ENCODE peak calls at places on chromosomes 11 and 22, in six cellular contexts. Z is A549, M is bronchial epithelial cell, W is pancreas, U is AG09309, R is right lobe of liver. T is an unnamed sample.

GRCh38 chr11:6587360-6587953 is 16.0 kb downstream of the RRP8 start:
- DNase-seq in U (no peak), Z (no peak), R (peak), M (no peak), W (peak), T (no peak)

GRCh38 chr11:88552377-88553029 is 215.0 kb upstream of the CTSC start:
- DNase-seq in R (peak), W (peak), U (no peak), Z (peak), M (peak), T (no peak)

GRCh38 chr11:118339281-118340045 is 3.0 kb downstream of the CD3D start:
- DNase-seq in W (no peak), Z (no peak), U (no peak), R (no peak), M (no peak), T (no peak)

GRCh38 chr11:119318240-119319135 is 1.6 kb upstream of the MCAM start:
- DNase-seq in M (peak), R (no peak), U (no peak), W (no peak), Z (no peak), T (no peak)

GRCh38 chr11:8342821-8343681 is 79.4 kb upstream of the LMO1 start:
- DNase-seq in W (no peak), Z (no peak), U (no peak), M (peak), R (no peak), T (no peak)

GRCh38 chr22:17095538-17095937 is 10.7 kb downstream of the IL17RA start:
- DNase-seq in U (no peak), W (no peak), Z (no peak), R (no peak), M (no peak), T (no peak)

GRCh38 chr11:122656073-122656630 is 630 bp downstream of the UBASH3B start:
- DNase-seq in Z (peak), U (no peak), W (peak), M (peak), R (peak), T (no peak)

GRCh38 chr11:123678246-123678645 is 23.8 kb upstream of the SCN3B start:
- DNase-seq in U (no peak), M (peak), R (no peak), Z (no peak), W (no peak), T (no peak)

GRCh38 chr11:125457814-125458343 is 38.2 kb downstream of the FEZ1 start:
- DNase-seq in U (no peak), Z (no peak), R (no peak), W (no peak), M (no peak), T (no peak)

DNA sequence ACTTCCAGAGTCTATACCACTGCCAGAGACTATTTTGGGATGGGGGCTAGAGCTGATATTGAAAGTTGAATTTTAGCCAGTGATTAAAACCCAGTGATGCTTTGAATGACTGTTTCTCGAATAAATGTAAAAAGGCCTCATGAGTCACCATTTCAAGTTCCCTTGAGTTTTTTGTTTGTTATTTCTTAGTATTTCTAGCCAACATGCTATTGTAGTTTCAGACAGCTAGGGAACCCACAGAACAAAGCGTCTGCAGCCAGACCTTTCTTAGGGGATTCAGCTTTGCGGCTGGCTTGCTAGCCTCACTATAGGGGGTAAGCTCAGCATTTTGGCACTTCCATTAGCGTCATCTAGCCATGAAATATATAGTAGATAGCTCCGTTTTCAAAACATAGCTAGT is 66.5 kb downstream of the DBX1 start:
- DNase-seq in Z (no peak), U (no peak), W (no peak), M (no peak), R (no peak), T (no peak)
- TF ChIP-seq CTCF in Z (no peak), U (peak), W (no peak), M (no peak), R (no peak), T (no peak)

GRCh38 chr11:102491969-102492368 is 38.6 kb downstream of the MMP7 start:
- DNase-seq in M (no peak), U (no peak), R (no peak), Z (no peak), W (no peak), T (no peak)

GRCh38 chr11:102495161-102496042 is 35.1 kb downstream of the MMP7 start:
- DNase-seq in Z (peak), W (peak), M (peak), U (peak), R (peak), T (no peak)

GRCh38 chr11:102497061-102497460 is 33.5 kb downstream of the MMP7 start:
- DNase-seq in U (peak), R (no peak), M (no peak), Z (no peak), W (no peak), T (no peak)

GRCh38 chr11:102494216-102494615 is 36.3 kb downstream of the MMP7 start:
- DNase-seq in R (peak), U (peak), M (peak), Z (peak), W (no peak), T (no peak)

DNA sequence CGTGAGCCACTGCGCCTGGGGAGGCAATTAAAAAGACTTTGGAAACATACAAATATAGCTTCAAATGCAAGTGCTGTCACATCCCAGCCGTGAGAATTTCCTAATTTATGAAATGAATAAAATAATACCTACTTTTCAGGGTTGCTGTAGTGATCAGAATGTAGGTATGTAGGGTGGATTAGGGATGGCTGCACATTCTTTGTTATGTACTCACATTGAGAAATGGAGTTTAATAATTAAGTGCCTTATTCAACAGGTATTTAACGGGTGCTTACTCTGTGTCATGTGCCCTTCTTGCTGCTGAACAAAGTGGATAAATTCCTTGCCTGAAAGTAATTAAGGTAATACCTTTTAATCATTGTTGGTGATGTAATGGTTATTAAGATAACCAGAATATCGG is 37.0 kb downstream of the MMP7 start:
- DNase-seq in R (no peak), M (no peak), U (no peak), Z (no peak), W (no peak), T (no peak)
- H3K4me3 ChIP-seq in R (no peak), M (no peak), U (no peak), Z (peak), W (no peak), T (no peak)

DNA sequence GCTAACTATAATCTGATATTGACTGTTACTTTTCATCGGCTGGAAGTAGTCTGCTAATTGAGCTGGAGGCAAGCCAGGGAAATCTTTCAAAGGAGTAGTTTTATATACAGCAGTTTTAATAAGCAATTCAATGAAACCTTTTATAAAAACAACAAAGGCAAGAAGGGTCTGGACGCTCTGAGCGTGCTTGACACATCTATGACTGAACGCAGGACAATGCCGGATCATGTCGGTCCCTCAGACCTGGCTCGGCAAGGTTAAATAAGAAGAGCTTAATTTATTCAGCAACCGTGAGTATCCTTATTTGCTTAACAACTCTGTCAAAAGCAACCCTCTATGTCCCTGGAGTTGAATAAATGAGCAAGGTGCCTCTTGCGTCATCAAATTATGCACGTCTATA is 121.3 kb downstream of the NCAM1 start:
- DNase-seq in U (no peak), M (no peak), Z (no peak), W (no peak), R (no peak), T (no peak)
- TF ChIP-seq CTCF in U (no peak), M (no peak), Z (no peak), W (no peak), R (no peak), T (no peak)

DNA sequence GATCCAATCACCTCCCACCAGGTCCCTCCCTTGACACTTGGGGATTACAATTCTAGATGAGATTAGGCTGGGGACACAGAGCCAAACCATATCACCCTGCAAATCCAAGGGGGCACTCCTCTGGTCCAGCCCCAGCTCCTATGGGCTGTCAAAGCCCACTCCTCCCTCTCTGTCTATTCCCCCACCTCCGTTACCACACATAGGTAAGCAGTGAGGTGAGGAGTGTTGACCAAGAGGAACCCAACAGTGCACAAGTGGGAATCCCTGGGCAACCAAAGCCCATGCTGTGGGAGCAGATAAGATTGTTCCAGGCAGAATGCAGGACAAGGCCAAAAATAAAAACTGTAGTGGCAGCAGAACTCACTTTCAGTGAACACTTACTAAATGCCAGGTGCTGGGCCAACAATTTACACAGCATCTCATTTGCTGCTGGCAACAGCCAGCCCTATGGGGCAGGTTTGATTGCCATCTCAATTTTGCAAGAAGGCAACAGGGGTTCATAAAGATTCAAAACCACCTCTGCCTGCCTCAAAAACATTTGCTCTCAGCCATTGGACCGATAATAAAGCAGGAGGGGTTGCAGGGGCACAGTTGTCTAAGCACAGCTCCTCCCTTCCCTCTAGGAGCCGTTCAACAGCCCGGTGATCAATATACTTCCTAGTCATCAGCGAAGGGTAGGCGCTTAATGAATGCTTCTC is 8.9 kb downstream of the SDF2L1 start:
- DNase-seq in R (no peak), Z (no peak), M (no peak), U (no peak), W (no peak), T (no peak)
- H3K4me3 ChIP-seq in R (no peak), Z (peak), M (peak), U (peak), W (peak), T (peak)

GRCh38 chr22:28883917-28884753 is 763 bp downstream of the ZNRF3 start:
- DNase-seq in U (no peak), R (peak), Z (peak), M (no peak), W (peak), T (no peak)
- TF ChIP-seq CTCF in U (no peak), R (no peak), Z (no peak), M (peak), W (no peak), T (no peak)

DNA sequence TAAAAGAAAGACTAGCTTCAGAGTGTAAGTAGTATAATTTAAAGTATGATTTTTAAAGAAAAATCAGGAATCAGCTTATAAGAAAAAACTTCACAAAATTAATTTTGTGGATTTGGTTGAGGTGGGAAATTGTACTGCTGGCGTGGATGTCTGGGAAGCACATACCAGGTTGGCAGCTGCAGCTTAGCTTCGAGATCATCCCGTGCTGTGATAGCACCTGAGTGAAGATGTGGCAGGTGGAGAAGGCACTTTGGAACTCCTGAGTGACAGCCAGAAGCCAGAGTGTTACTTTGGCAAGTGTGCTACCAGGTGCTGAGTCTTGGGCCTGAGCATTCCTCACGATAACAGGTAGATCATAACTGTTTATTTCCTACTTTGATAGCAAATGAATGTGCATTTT is 17.7 kb downstream of the ZC3H12C start:
- DNase-seq in R (no peak), Z (no peak), M (no peak), U (no peak), W (no peak), T (no peak)
- H3K4me3 ChIP-seq in R (no peak), Z (no peak), M (no peak), U (no peak), W (no peak), T (no peak)

DNA sequence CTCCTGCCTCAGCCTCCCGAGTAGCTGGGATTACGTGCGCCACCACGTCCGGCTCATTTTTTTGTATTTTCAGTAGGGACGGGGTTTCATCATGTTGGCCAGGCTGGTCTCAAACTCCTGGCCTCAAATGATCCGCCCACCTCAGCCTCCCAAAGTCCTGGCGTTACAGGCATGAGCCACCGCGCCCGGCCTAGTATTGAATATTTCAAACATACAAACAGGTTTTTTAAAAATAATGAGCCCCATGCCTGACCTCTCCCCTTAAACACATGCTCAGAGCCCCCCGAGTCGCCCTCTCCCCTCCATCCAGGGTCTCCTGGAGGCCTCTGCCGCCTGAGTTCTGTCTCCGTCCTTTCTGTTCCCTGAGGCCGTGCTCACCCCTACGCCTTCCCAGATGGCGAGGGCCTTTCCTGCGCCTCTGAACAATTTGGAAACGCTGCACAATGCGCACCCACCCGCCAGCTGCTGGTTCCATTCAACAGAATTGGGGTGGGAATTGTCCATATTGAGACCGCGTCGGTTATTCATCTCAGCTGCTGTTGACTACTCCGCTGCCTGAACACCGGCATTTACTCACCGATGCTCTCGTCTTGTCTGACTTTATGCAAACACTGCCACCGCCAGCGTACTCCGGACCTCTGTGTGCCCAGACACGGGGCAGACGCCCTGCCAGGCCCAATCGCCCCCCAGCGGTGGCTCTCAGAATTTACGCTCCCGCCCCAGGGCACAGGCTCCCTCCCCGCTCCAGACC is 13.6 kb upstream of the RNH1 start:
- DNase-seq in Z (no peak), U (no peak), R (no peak), M (no peak), W (no peak), T (no peak)
- TF ChIP-seq CTCF in Z (no peak), U (no peak), R (no peak), M (peak), W (no peak), T (no peak)